ENCODE peak calls at places on chromosomes 13 and 19, in four cellular contexts. K is lower lobe of right lung, A is K562, L is cardiac muscle cell. N is an unnamed sample. For H3K27me3, the result is how much of the 10 kb centered on the place peaks cover.

GRCh38 chr19:17406039-17406886 is 833 bp upstream of the BST2 start:
- DNase-seq in L (peak), K (no peak), A (peak), N (no peak)

GRCh38 chr19:29325241-29325975 is 112.5 kb upstream of the UQCRFS1 start:
- DNase-seq in K (no peak), A (no peak), L (no peak), N (no peak)

GRCh38 chr19:30387311-30388115 is 15.3 kb downstream of the ZNF536 start:
- DNase-seq in A (no peak), L (no peak), K (no peak), N (no peak)

GRCh38 chr13:113327391-113327765 is 30.3 kb downstream of the LAMP1 start:
- DNase-seq in K (no peak), L (no peak), A (no peak), N (no peak)

GRCh38 chr19:37654525-37654832 is 786 bp downstream of the ZFP30 start:
- DNase-seq in L (peak), K (no peak), A (no peak), N (no peak)

GRCh38 chr13:44191504-44192171 is 182.0 kb upstream of the SERP2 start:
- DNase-seq in K (no peak), A (peak), L (peak), N (peak)

GRCh38 chr19:41871573-41872383 is 5.3 kb upstream of the CD79A start:
- DNase-seq in L (peak), A (peak), K (peak), N (peak)

GRCh38 chr19:29119582-29119981 is 93.4 kb downstream of the UQCRFS1 start:
- DNase-seq in L (no peak), K (no peak), A (no peak), N (no peak)

GRCh38 chr19:7637374-7638256 is 705 bp downstream of the STXBP2 start:
- DNase-seq in L (peak), A (peak), K (peak), N (no peak)

GRCh38 chr19:7636317-7636690 is 606 bp upstream of the STXBP2 start:
- DNase-seq in L (no peak), K (no peak), A (no peak), N (no peak)

GRCh38 chr19:7638802-7639465 is 2.0 kb downstream of the STXBP2 start:
- DNase-seq in A (no peak), L (no peak), K (no peak), N (no peak)

GRCh38 chr19:7635670-7636069 is 1.2 kb upstream of the STXBP2 start:
- DNase-seq in L (no peak), K (no peak), A (no peak), N (no peak)

DNA sequence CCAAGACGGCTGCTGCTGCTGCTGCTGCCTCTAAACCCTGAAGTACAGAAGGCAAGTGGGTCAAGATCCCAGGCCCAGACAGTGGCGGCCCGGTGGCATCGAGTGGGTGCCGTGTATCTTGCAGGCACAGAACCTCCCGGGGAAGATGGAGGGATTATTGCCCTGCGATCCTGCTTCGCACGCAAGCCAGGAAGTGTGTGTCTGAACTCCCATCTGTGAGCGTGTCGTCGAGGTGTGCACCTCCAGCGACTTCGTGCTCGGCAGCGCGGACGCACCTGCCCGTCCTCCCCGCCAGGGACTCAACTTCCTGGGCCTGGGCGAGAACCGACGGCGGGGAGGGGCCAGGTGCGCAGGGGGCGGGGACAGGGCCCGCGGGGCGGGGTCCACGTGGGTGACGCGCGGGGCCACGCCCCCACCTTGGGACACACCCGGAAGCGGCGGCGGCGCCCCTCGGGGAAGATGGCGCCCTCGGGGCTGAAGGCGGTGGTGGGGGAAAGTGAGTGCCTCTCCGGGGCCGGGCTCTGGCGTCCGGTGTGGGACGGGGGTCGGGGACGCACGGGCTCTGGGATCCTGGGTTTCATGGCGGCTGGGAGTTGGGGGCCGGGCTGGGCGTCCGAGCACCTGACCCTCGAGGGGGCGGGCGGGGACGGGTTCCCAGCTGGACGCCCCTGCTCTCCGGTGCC is at the start of gene STXBP2:
- DNase-seq in A (peak), K (peak), L (peak), N (peak)
- TF ChIP-seq CTCF in A (no peak), K (no peak), L (no peak), N (no peak)

DNA sequence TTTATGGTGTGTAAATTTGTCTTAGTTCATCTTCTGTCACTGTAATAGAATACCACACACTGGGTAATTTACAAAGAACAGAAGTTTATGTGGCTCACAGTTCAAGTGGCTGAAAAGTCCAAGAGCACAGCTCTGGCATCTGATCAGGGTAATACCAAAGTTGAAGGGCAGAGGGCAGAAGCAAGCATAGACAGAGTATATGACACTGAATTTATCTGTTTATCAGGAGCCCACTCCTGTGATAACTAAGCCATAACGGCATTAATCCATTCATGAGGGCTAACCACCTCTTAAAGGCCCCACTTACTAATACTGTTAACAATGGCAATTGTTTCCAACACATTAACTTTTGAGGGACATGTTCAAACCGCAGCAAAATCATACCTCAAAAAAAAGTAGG is 4.0 kb upstream of the RFXAP start:
- DNase-seq in A (peak), L (no peak), K (no peak), N (no peak)
- H3K27ac ChIP-seq in A (no peak), L (no peak), K (no peak), N (no peak)

DNA sequence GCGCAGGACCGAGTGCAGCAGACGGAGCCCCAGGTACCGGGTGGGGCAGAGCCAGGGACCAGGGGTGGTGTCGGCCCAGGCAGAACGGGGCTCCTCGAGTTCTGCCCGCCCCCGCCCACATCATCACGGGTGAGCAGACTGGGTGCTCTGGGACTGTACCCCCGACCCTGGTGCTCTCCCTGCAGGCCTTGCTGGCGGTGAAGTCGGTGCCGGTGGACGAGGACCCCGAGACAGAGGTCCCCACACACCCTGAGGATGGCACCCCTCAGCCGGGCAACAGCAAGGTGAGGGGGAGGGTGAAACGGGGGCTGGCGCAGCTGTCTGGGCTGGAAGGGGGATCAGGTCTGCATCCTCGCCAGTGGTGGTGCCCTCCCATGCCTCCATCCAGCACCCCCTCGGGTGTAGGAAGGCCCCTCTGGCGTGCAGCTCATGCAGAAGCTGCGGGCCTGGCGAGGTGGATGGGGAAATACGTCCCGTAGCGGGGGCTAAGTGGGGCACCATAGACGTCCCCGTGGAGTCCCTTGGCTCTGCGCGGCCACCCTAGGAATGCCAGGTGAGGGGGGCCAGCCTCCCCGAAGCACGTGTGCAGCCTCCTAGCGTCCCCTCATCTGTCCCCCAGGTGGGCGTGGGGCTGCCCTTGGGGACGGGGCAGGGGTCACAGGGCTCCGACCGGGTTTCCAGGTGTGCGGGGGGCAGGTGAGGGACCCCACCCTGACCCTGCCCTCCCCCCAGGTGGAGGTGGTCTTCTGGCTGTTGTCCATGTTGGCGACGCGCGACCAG is 6.4 kb downstream of the APC2 start:
- DNase-seq in K (no peak), A (no peak), L (no peak), N (no peak)
- H3K27me3 ChIP-seq in K (half or more), A (under half), L (half or more), N (half or more)

DNA sequence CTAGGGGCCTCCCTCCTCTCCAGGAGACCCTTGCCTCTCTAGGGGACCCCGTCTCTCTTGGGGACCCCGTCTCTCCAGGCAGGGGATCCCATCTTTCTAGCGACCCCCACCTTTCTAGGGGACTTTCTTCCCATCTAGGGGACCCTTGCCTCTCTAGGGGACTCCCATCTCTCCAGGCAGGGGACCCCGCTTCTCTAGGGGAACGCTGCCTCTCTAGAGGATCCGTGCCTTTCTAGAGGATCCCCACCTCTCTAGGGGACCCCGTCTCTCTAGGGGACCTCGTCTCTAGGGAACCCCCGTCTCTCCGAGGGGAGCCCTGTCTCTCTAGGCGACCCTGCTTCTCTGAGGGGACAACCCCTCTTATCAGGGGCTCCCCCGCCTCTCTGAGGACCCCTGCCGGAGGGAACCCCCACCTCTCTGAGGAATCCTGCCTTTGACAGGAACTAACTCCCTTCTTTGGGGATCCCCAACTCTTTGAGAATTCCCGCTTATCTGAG is 19.1 kb upstream of the GATAD2A start:
- DNase-seq in L (no peak), K (no peak), A (no peak), N (no peak)
- TF ChIP-seq CTCF in L (peak), K (no peak), A (peak), N (no peak)

DNA sequence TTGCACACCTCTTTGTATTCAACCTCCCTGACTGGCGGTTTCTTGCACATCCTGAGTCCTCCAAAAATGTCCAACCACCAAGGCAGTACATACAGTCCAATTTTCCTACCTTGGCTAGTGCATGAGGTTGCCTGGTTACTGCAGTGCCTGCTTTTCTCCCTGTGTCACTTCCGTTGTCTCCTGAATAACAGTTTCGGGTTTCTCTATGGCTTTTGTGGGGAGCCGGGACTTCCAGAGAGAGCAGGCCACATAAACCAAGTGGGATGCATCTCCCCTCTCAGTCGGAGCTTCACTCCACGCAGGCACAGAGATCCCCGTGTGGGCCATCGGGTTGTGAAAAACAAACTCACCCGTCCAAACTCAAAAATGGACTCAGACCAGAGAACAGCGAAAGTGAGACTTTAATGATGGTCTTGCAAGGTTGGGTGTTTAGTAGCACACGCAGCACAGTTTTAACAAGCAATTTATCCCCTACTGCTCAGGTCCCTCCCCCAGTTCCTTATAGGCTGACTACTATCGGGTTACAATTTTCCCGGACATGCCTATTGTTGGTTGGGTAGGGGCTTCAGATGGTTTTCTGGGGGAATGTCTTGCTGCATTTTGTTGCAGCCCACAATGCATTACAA is 173.1 kb downstream of the POU4F1 start:
- DNase-seq in L (no peak), K (no peak), A (no peak), N (no peak)
- H3K27ac ChIP-seq in L (no peak), K (no peak), A (no peak), N (no peak)

GRCh38 chr19:14394167-14394566 is 12.9 kb downstream of the ADGRE5 start:
- DNase-seq in K (no peak), L (no peak), A (no peak), N (no peak)
- H3K27me3 ChIP-seq in K (under half), L (under half), A (under half), N (under half)